ENCODE peak calls at places on chromosomes 16 and 17, in ten cellular contexts. Y is uterus, W is Peyer's patch, R is suprapubic skin, A is stomach, L is ovary, G is lower leg skin, U is esophagus squamous epithelium, X is breast epithelium, Z is sigmoid colon. Q is an unnamed sample.
A peak's percentile ranks its signal among the peaks of the same experiment; 100 is the strongest.

GRCh38 chr17:78360371-78361226 is 722 bp upstream of the SOCS3 start:
- DNase-seq in R (peak; percentile 96), L (peak; percentile 96), W (peak; percentile 97), A (peak; percentile 98), Y (peak; percentile 92), Z (peak; percentile 96), G (peak; percentile 86), X (peak; percentile 92), U (peak; percentile 46), Q (no peak)

GRCh38 chr17:57662021-57662420 is 83.1 kb downstream of the CCDC182 start:
- DNase-seq in U (no peak), Y (no peak), R (no peak), Z (peak; percentile 11), W (no peak), L (peak; percentile 4), A (no peak), G (no peak), X (no peak), Q (no peak)

GRCh38 chr17:15954222-15954621 is 9.3 kb downstream of the ADORA2B start:
- DNase-seq in A (no peak), Y (no peak), Z (peak; percentile 50), G (no peak), R (no peak), U (no peak), X (no peak), W (no peak), L (no peak), Q (no peak)

GRCh38 chr17:80664217-80664780 is 119.7 kb downstream of the RPTOR start:
- DNase-seq in R (no peak), L (no peak), A (no peak), Y (no peak), X (no peak), G (no peak), Z (no peak), U (no peak), W (no peak), Q (no peak)

GRCh38 chr16:12573730-12574383 is 229.8 kb downstream of the CPPED1 start:
- DNase-seq in W (peak; percentile 70), G (no peak), U (no peak), Z (peak; percentile 59), A (peak; percentile 79), X (no peak), Y (no peak), L (no peak), R (no peak), Q (no peak)

GRCh38 chr16:24643489-24643888 is 86.0 kb upstream of the TNRC6A start:
- DNase-seq in W (no peak), R (no peak), L (no peak), A (no peak), Y (no peak), G (no peak), Z (no peak), U (no peak), X (no peak), Q (no peak)

GRCh38 chr17:16486373-16487250 is 5.4 kb downstream of the LRRC75A start:
- DNase-seq in L (peak; percentile 80), A (peak; percentile 97), Y (peak; percentile 65), X (peak; percentile 96), U (no peak), W (peak; percentile 99), Z (peak; percentile 95), R (peak; percentile 87), G (peak; percentile 77), Q (no peak)

GRCh38 chr16:67781548-67781921 is 24.8 kb downstream of the RANBP10 start:
- DNase-seq in U (no peak), W (no peak), R (no peak), A (no peak), L (no peak), G (no peak), Z (no peak), X (no peak), Y (no peak), Q (no peak)

GRCh38 chr17:82505296-82505695 is 14.2 kb upstream of the FOXK2 start:
- DNase-seq in Z (no peak), X (no peak), G (no peak), Y (no peak), U (no peak), L (no peak), W (no peak), A (no peak), R (no peak), Q (no peak)

GRCh38 chr16:69476920-69477418 is 52.5 kb downstream of the CYB5B start:
- DNase-seq in L (no peak), A (no peak), U (no peak), W (no peak), Z (no peak), X (no peak), Y (no peak), G (no peak), R (no peak), Q (no peak)

GRCh38 chr16:13892301-13892700 is 27.7 kb upstream of the ERCC4 start:
- DNase-seq in A (no peak), U (no peak), Y (no peak), W (no peak), G (no peak), X (no peak), R (no peak), Z (no peak), L (no peak), Q (no peak)

GRCh38 chr16:51155199-51155607 is 4.1 kb upstream of the SALL1 start:
- DNase-seq in L (peak; percentile 30), X (no peak), U (no peak), Z (no peak), R (no peak), W (no peak), Y (peak; percentile 56), G (no peak), A (no peak), Q (no peak)

GRCh38 chr16:57824880-57825279 is 22.6 kb upstream of the KIFC3 start:
- DNase-seq in W (no peak), U (no peak), R (no peak), Y (no peak), X (no peak), Z (no peak), L (no peak), G (no peak), A (no peak), Q (no peak)

GRCh38 chr16:1701216-1701878 is 4.6 kb upstream of the MAPK8IP3 start:
- DNase-seq in R (no peak), W (no peak), Y (no peak), A (no peak), X (no peak), G (no peak), Z (no peak), L (no peak), U (no peak), Q (no peak)

GRCh38 chr17:17141860-17142552 is 64.1 kb downstream of the PLD6 start:
- DNase-seq in U (no peak), Z (peak; percentile 78), G (no peak), L (peak; percentile 64), R (no peak), X (peak; percentile 39), A (no peak), Y (peak; percentile 37), W (no peak), Q (no peak)

GRCh38 chr17:45296003-45296832 is 20.6 kb downstream of the MAP3K14 start:
- DNase-seq in G (no peak), W (no peak), Z (no peak), Y (no peak), U (no peak), A (no peak), L (no peak), R (no peak), X (no peak), Q (no peak)

GRCh38 chr17:45300060-45300751 is 16.6 kb downstream of the MAP3K14 start:
- DNase-seq in L (no peak), R (no peak), W (no peak), Z (no peak), A (no peak), U (no peak), Y (no peak), G (no peak), X (no peak), Q (no peak)

GRCh38 chr17:45296833-45297124 is 20.0 kb downstream of the MAP3K14 start:
- DNase-seq in Y (no peak), G (no peak), X (no peak), A (no peak), U (no peak), L (no peak), Z (no peak), W (peak; percentile 30), R (no peak), Q (no peak)

GRCh38 chr17:45299311-45299710 is 17.5 kb downstream of the MAP3K14 start:
- DNase-seq in W (no peak), A (no peak), Y (no peak), X (no peak), L (no peak), U (no peak), Z (no peak), R (no peak), G (no peak), Q (no peak)

GRCh38 chr17:45298546-45299285 is 18.1 kb downstream of the MAP3K14 start:
- DNase-seq in R (no peak), G (no peak), Y (no peak), X (no peak), Z (no peak), A (no peak), W (no peak), U (no peak), L (no peak), Q (no peak)
- H3K4me3 ChIP-seq in R (no peak overlapping the region), G (no peak overlapping the region), Y (no peak overlapping the region), X (no peak overlapping the region), Z (no peak overlapping the region), A (no peak overlapping the region), W (no peak overlapping the region), U (no peak overlapping the region), L (no peak overlapping the region), Q (no peak overlapping the region)

GRCh38 chr17:64994781-64995538 is 61.6 kb downstream of the GNA13 start:
- DNase-seq in R (no peak), X (no peak), L (no peak), A (no peak), G (no peak), W (no peak), Y (no peak), Z (no peak), U (no peak), Q (no peak)
- TF ChIP-seq POLR2A in R (no peak), X (no peak), L (no peak), A (no peak), G (no peak), W (no peak), Y (no peak), Z (no peak), U (no peak), Q (no peak)

DNA sequence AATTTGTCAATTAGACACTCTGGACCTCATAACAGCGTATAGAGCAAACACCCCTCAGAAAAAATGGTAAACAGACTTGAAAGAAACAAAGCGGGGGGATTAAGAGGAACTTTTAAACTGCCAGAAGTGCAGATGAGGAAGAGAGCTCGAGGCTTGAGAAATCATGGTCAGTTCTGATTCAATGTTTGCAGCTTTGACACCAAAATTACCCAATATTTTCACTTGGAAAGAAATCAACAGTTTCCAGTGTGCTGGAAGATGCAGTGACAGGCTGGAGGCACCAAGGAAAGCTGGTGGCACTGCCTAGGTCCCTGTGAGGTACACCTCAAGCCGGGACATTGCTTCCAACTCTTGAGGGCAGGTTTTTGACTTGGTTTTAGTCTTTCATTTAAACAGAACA is 180.9 kb upstream of the TOX3 start:
- DNase-seq in A (no peak), W (no peak), Y (no peak), R (no peak), Z (no peak), L (no peak), G (no peak), U (no peak), X (no peak), Q (no peak)
- H3K4me3 ChIP-seq in A (no peak overlapping the region), W (no peak overlapping the region), Y (no peak overlapping the region), R (no peak overlapping the region), Z (no peak overlapping the region), L (no peak overlapping the region), G (no peak overlapping the region), U (no peak overlapping the region), X (no peak overlapping the region), Q (no peak overlapping the region)

GRCh38 chr17:28318759-28319660 is at the start of gene TMEM97:
- DNase-seq in G (peak; percentile 96), A (peak; percentile 98), Y (peak; percentile 94), W (peak; percentile 97), U (peak; percentile 70), R (peak; percentile 99), X (peak; percentile 96), Z (peak; percentile 98), L (peak; percentile 92), Q (peak; percentile 97)
- TF ChIP-seq POLR2A in G (no peak), A (no peak), Y (no peak), W (no peak), U (no peak), R (no peak), X (no peak), Z (no peak), L (no peak), Q (no peak)

Q was measured in vagina.